ENCODE peak calls at places on chromosomes 13 and 19, in four cellular contexts. C, U, V and O are unnamed samples. For H3K4me1, the result is how much of the 10 kb centered on the place peaks cover.

GRCh38 chr19:47541507-47541906 is 26.6 kb upstream of the NAPA start:
- DNase-seq in C (no peak), U (no peak), V (no peak), O (no peak)

GRCh38 chr13:23378009-23378632 is 55.4 kb downstream of the SACS start:
- DNase-seq in C (no peak), U (peak), V (peak), O (no peak)

GRCh38 chr13:23741879-23742510 is 147.2 kb downstream of the MIPEP start:
- DNase-seq in C (no peak), U (no peak), V (peak), O (no peak)

GRCh38 chr13:83248751-83249150 is 633.5 kb downstream of the SLITRK1 start:
- DNase-seq in C (no peak), U (no peak), V (no peak), O (no peak)

GRCh38 chr13:76622336-76623045 is 263.7 kb downstream of the KCTD12 start:
- DNase-seq in C (no peak), U (no peak), V (no peak), O (peak)

GRCh38 chr13:59914556-59914955 is 249.2 kb downstream of the DIAPH3 start:
- DNase-seq in C (no peak), U (no peak), V (no peak), O (no peak)

GRCh38 chr13:27011661-27012060 is 159.9 kb downstream of the USP12 start:
- DNase-seq in C (no peak), U (no peak), V (no peak), O (no peak)

GRCh38 chr19:17079710-17080440 is 4.3 kb downstream of the MYO9B start:
- DNase-seq in C (peak), U (peak), V (peak), O (peak)

GRCh38 chr19:3670258-3670795 is 29.9 kb downstream of the PIP5K1C start:
- DNase-seq in C (peak), U (peak), V (no peak), O (peak)

GRCh38 chr19:30353394-30353793 is 18.8 kb upstream of the ZNF536 start:
- DNase-seq in C (no peak), U (no peak), V (no peak), O (no peak)

GRCh38 chr13:98571955-98572662 is 4.8 kb downstream of the STK24 start:
- DNase-seq in C (no peak), U (peak), V (no peak), O (no peak)

GRCh38 chr19:35495107-35496064 is 5.1 kb upstream of the KRTDAP start:
- DNase-seq in C (peak), U (peak), V (peak), O (peak)

GRCh38 chr19:55497777-55498176 is 9.5 kb downstream of the SSC5D start:
- DNase-seq in C (no peak), U (no peak), V (no peak), O (no peak)

GRCh38 chr13:101474419-101474957 is 22.0 kb downstream of the ITGBL1 start:
- DNase-seq in C (no peak), U (no peak), V (no peak), O (no peak)

GRCh38 chr19:15448778-15449619 is 757 bp downstream of the WIZ start:
- DNase-seq in C (no peak), U (no peak), V (peak), O (no peak)

GRCh38 chr13:30581582-30581981 is 36.1 kb upstream of the USPL1 start:
- DNase-seq in C (no peak), U (no peak), V (no peak), O (no peak)

GRCh38 chr19:3198901-3199700 is 13.4 kb downstream of the NCLN start:
- DNase-seq in C (peak), U (no peak), V (no peak), O (no peak)

GRCh38 chr19:11581740-11582139 is 4.3 kb upstream of the ACP5 start:
- DNase-seq in C (no peak), U (peak), V (no peak), O (no peak)

GRCh38 chr13:85590231-85590931 is 208.8 kb downstream of the SLITRK6 start:
- DNase-seq in C (no peak), U (no peak), V (no peak), O (no peak)

GRCh38 chr19:3857449-3858003 is 11.3 kb downstream of the ZFR2 start:
- DNase-seq in C (no peak), U (no peak), V (no peak), O (no peak)

GRCh38 chr13:44117351-44117750 is 237.6 kb downstream of the LACC1 start:
- DNase-seq in C (no peak), U (no peak), V (no peak), O (no peak)

GRCh38 chr13:103031332-103031873 is 34.8 kb downstream of the SLC10A2 start:
- DNase-seq in C (no peak), U (no peak), V (no peak), O (no peak)

GRCh38 chr13:112725346-112726017 is 35.6 kb downstream of the ATP11A start:
- DNase-seq in C (peak), U (no peak), V (no peak), O (no peak)

GRCh38 chr13:76852991-76853390 is 33.2 kb downstream of the KCTD12 start:
- DNase-seq in C (no peak), U (no peak), V (no peak), O (peak)

GRCh38 chr19:13856530-13856929 is 20.4 kb upstream of the NANOS3 start:
- DNase-seq in C (no peak), U (no peak), V (no peak), O (no peak)

GRCh38 chr19:38657633-38658222 is 10.3 kb downstream of the ACTN4 start:
- DNase-seq in C (no peak), U (no peak), V (peak), O (no peak)

GRCh38 chr13:73938375-73939070 is 195.7 kb downstream of the KLF12 start:
- DNase-seq in C (no peak), U (no peak), V (peak), O (no peak)

GRCh38 chr13:97319088-97319487 is 97.0 kb downstream of the MBNL2 start:
- DNase-seq in C (no peak), U (no peak), V (no peak), O (no peak)
- H3K4me1 ChIP-seq in C (under half), U (under half), V (under half), O (under half)

DNA sequence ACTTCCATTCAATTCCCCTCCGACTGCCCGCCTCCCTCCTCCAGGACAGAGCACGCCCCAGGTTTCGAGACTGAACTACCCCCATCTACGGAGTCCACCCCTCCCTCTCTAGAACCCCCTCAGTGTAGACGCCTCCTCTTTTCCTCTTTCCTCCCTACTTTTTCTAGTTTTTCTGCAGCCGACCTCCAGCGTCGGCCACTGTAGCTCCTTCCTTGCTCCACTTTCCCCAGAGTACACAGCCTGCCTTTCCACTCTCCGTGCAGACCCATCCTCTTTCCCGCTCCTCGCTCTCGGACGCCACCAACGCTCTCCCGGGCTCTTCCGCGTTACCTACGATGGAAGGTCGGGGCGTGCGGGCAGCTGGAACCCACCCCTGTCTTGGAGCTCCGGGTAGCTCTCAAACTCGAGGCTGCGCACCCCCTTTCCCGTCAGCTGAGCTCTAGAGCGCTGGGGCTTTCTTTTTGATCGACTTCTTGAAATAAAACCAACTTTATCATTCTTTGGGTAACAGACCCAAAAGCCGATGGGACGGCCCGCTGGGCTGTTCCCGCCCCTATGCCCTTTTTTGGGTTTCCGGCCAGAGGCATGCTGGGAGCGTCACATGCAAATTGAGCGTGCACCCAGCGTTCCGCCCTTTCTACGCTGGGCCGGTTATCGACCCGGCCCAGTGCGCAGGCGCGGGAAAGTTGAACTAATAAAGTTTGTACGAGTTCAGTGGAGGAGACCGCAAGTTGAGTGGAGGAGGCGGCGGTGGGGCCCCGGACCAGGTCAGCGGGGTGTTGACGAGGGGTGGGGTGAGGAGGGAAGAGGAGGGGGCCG is at the start of the genes BCL2L12 and IRF3:
- DNase-seq in C (peak), U (peak), V (peak), O (peak)
- TF ChIP-seq POLR2A in C (peak), U (peak), V (peak), O (peak)

GRCh38 chr13:37627428-37627827 is 28.9 kb upstream of the POSTN start:
- DNase-seq in C (no peak), U (no peak), V (no peak), O (no peak)
- H3K27ac ChIP-seq in C (no peak), U (no peak), V (no peak), O (no peak)

GRCh38 chr19:45954132-45954531 is 19.5 kb downstream of the NOVA2 start:
- DNase-seq in C (no peak), U (no peak), V (no peak), O (no peak)
- H3K4me1 ChIP-seq in C (under half), U (under half), V (under half), O (under half)

DNA sequence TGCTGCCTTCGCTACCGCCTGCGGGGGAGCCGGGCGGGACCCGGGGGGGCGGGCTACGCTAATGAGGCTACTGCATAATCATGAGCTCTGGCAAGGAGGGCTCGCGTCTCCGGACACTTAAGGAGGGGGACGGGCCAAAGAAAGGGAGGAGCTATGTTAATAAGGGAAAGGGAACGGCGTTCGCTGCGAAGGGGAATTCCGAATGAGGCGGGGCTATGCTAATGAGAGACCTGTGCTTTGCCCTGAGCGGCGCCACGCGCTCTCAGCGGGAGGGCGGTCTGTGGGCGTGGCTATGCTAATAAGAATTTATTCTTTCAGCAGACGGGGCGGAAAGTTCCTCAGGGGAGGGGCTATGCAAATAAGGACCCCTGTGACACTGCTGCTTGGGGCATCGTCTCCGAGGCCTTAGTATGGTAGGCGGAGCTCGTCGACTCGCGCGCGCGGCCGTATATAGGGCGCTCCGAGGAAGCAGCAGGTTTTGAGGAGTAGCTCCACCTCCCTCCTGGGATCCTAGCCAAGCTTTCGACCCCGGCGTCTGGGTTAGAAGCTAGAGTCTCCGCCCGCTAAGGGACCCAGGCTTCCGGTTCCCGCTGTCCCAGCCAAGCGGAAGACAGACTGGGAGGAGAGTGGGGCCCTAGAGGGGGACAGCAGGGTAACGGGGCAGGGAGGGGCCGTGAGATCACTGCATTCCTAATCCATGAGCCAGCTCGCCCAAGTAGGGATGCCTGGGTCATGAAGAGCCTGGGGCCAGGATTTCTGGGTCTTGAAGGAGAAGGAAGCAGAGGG is at the start of gene RRAS:
- DNase-seq in C (peak), U (peak), V (peak), O (peak)
- TF ChIP-seq POLR2A in C (peak), U (peak), V (no peak), O (peak)

GRCh38 chr13:94596575-94596971 is 621 bp upstream of the TGDS start:
- DNase-seq in C (no peak), U (no peak), V (no peak), O (no peak)

GRCh38 chr13:94599877-94600276 is 1.8 kb upstream of the GPR180 start:
- DNase-seq in C (no peak), U (no peak), V (no peak), O (peak)

GRCh38 chr13:94602467-94602866 is 810 bp downstream of the GPR180 start:
- DNase-seq in C (no peak), U (no peak), V (no peak), O (no peak)

GRCh38 chr13:94598281-94598680 is 2.3 kb upstream of the TGDS start:
- DNase-seq in C (no peak), U (no peak), V (no peak), O (no peak)

GRCh38 chr13:94601446-94602431 is at the start of gene GPR180:
- DNase-seq in C (peak), U (peak), V (peak), O (peak)
- H3K27ac ChIP-seq in C (peak), U (peak), V (peak), O (peak)

GRCh38 chr19:641702-642101 is 2.0 kb downstream of the FGF22 start:
- DNase-seq in C (peak), U (no peak), V (no peak), O (no peak)
- H3K4me1 ChIP-seq in C (under half), U (under half), V (under half), O (under half)

DNA sequence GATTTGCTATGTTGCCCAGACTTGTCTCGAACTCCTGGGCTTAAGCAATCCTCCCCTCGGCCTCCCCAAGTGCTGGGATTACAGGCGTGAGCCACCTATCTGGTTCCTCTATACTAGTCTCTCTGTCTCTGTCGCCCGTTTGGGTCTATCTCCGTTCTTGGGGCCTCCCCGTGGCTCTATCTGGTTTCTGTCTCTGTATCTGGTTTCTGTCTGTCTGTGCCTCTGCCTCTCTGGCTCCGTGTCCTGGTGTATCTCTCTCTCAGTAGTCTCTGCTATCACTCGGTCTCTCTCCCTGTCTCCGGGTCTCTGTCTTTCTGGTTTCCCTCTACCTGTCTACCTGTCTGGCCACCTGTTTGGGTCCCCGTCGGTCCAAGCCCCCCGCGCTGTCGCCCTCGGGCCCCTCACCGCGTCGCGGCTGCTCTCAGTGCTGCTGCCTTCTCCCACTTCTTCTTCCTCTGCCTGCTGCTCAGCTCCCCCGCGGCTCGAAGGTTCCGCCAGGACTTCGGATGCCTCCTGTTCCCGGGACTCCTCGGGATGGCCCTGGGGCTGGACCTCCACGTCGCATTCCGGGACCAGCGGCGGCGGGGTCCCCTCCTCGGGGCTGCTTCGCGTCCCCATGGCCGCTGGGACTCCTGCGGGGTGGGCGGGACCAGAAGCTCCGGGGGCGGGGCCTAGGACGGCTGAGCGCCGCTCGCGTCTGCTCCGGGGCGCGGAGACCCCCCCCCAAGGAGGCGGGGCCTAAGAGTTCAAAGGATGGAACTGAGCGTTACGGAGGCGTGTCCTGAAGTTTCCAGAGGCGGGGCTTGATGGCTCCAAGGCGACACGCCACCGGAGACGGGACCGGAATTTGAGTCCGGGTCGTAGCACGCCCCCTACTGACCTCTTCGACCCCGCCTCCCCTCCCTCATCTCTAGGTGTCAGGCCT is 783 bp downstream of the PHLDB3 start:
- DNase-seq in C (peak), U (peak), V (peak), O (peak)
- TF ChIP-seq POLR2A in C (peak), U (peak), V (no peak), O (peak)

GRCh38 chr19:54011507-54012211 is 20.2 kb downstream of the CACNG6 start:
- DNase-seq in C (peak), U (no peak), V (no peak), O (no peak)
- H3K27ac ChIP-seq in C (no peak), U (no peak), V (peak), O (no peak)

GRCh38 chr13:33771296-33771695 is 46.7 kb upstream of the RFC3 start:
- DNase-seq in C (no peak), U (no peak), V (no peak), O (no peak)

GRCh38 chr13:33776510-33776909 is 41.4 kb upstream of the RFC3 start:
- DNase-seq in C (no peak), U (no peak), V (no peak), O (no peak)

GRCh38 chr13:33775339-33776108 is 42.4 kb upstream of the RFC3 start:
- DNase-seq in C (no peak), U (no peak), V (no peak), O (no peak)
- H3K4me1 ChIP-seq in C (under half), U (under half), V (under half), O (under half)